ENCODE peak calls at places on chromosomes 5 and 9, in nine cellular contexts. One of them, this sample, is unnamed.

GRCh38 chr9:27019589-27019988 is 14.1 kb upstream of the LRRC19 start:
- DNase-seq in astrocyte: peak; percentile 10
- DNase-seq in GM12878: no peak
- DNase-seq in PC-9: no peak
- DNase-seq in right lobe of liver: no peak
- DNase-seq in body of pancreas: no peak
- DNase-seq in OCI-LY7: no peak
- DNase-seq in WTC11: no peak
- DNase-seq in AG04450: peak; percentile 63
- DNase-seq in this sample: peak; percentile 11

GRCh38 chr9:136965771-136966484 is 11.4 kb upstream of the PTGDS start:
- DNase-seq in GM12878: no peak
- DNase-seq in body of pancreas: no peak
- DNase-seq in right lobe of liver: no peak
- DNase-seq in AG04450: no peak
- DNase-seq in astrocyte: no peak
- DNase-seq in WTC11: no peak
- DNase-seq in OCI-LY7: peak; percentile 24
- DNase-seq in PC-9: no peak
- DNase-seq in this sample: no peak

GRCh38 chr9:15509931-15510788 is 610 bp downstream of the PSIP1 start:
- DNase-seq in astrocyte: no peak
- DNase-seq in WTC11: peak; percentile 68
- DNase-seq in body of pancreas: peak; percentile 24
- DNase-seq in PC-9: peak; percentile 7
- DNase-seq in right lobe of liver: peak; percentile 57
- DNase-seq in OCI-LY7: peak; percentile 78
- DNase-seq in AG04450: no peak
- DNase-seq in GM12878: no peak
- DNase-seq in this sample: peak; percentile 25

GRCh38 chr5:12636209-12636608 is 732.0 kb upstream of the CTNND2 start:
- DNase-seq in astrocyte: no peak
- DNase-seq in PC-9: no peak
- DNase-seq in body of pancreas: no peak
- DNase-seq in GM12878: no peak
- DNase-seq in AG04450: no peak
- DNase-seq in OCI-LY7: no peak
- DNase-seq in right lobe of liver: no peak
- DNase-seq in WTC11: no peak
- DNase-seq in this sample: peak; percentile 50

GRCh38 chr9:104091708-104092107 is 2.4 kb upstream of the SMC2 start:
- DNase-seq in PC-9: no peak
- DNase-seq in right lobe of liver: no peak
- DNase-seq in body of pancreas: peak; percentile 23
- DNase-seq in GM12878: no peak
- DNase-seq in AG04450: peak; percentile 53
- DNase-seq in WTC11: no peak
- DNase-seq in OCI-LY7: peak; percentile 42
- DNase-seq in astrocyte: peak; percentile 16
- DNase-seq in this sample: no peak

GRCh38 chr5:132808448-132808847 is 4.7 kb upstream of the SOWAHA start:
- DNase-seq in GM12878: no peak
- DNase-seq in right lobe of liver: no peak
- DNase-seq in AG04450: no peak
- DNase-seq in PC-9: no peak
- DNase-seq in astrocyte: no peak
- DNase-seq in OCI-LY7: no peak
- DNase-seq in WTC11: no peak
- DNase-seq in body of pancreas: no peak
- DNase-seq in this sample: no peak

GRCh38 chr5:111668713-111669112 is 88.3 kb downstream of the NREP start:
- DNase-seq in WTC11: no peak
- DNase-seq in OCI-LY7: no peak
- DNase-seq in right lobe of liver: no peak
- DNase-seq in PC-9: no peak
- DNase-seq in body of pancreas: no peak
- DNase-seq in GM12878: no peak
- DNase-seq in AG04450: no peak
- DNase-seq in astrocyte: no peak
- DNase-seq in this sample: no peak

GRCh38 chr5:135466178-135467050 is 14.3 kb upstream of the TIFAB start:
- DNase-seq in AG04450: no peak
- DNase-seq in WTC11: peak; percentile 91
- DNase-seq in astrocyte: peak; percentile 21
- DNase-seq in PC-9: peak; percentile 71
- DNase-seq in GM12878: no peak
- DNase-seq in right lobe of liver: peak; percentile 81
- DNase-seq in OCI-LY7: no peak
- DNase-seq in body of pancreas: peak; percentile 70
- DNase-seq in this sample: peak; percentile 78

GRCh38 chr5:133934822-133935793 is 33.3 kb downstream of the C5orf15 start:
- DNase-seq in right lobe of liver: no peak
- DNase-seq in GM12878: no peak
- DNase-seq in AG04450: no peak
- DNase-seq in astrocyte: no peak
- DNase-seq in body of pancreas: no peak
- DNase-seq in PC-9: no peak
- DNase-seq in OCI-LY7: peak; percentile 96
- DNase-seq in WTC11: no peak
- DNase-seq in this sample: no peak

GRCh38 chr9:78029601-78030552 is 1.7 kb downstream of the GNAQ start:
- DNase-seq in body of pancreas: no peak
- DNase-seq in astrocyte: no peak
- DNase-seq in PC-9: peak; percentile 20
- DNase-seq in OCI-LY7: no peak
- DNase-seq in AG04450: no peak
- DNase-seq in WTC11: no peak
- DNase-seq in GM12878: no peak
- DNase-seq in right lobe of liver: no peak
- DNase-seq in this sample: peak; percentile 38

GRCh38 chr5:17096975-17097695 is 120.3 kb upstream of the BASP1 start:
- DNase-seq in AG04450: no peak
- DNase-seq in WTC11: peak; percentile 25
- DNase-seq in right lobe of liver: no peak
- DNase-seq in OCI-LY7: no peak
- DNase-seq in body of pancreas: no peak
- DNase-seq in GM12878: no peak
- DNase-seq in astrocyte: no peak
- DNase-seq in PC-9: no peak
- DNase-seq in this sample: no peak

GRCh38 chr5:149011084-149011483 is 51.8 kb downstream of the SH3TC2 start:
- DNase-seq in astrocyte: no peak
- DNase-seq in PC-9: peak; percentile 92
- DNase-seq in AG04450: no peak
- DNase-seq in WTC11: no peak
- DNase-seq in OCI-LY7: no peak
- DNase-seq in right lobe of liver: no peak
- DNase-seq in body of pancreas: no peak
- DNase-seq in GM12878: no peak
- DNase-seq in this sample: peak; percentile 89

GRCh38 chr5:176738851-176739250 is 71.5 kb upstream of the UNC5A start:
- DNase-seq in body of pancreas: no peak
- DNase-seq in right lobe of liver: no peak
- DNase-seq in astrocyte: no peak
- DNase-seq in GM12878: no peak
- DNase-seq in AG04450: no peak
- DNase-seq in WTC11: no peak
- DNase-seq in OCI-LY7: no peak
- DNase-seq in PC-9: no peak
- DNase-seq in this sample: no peak

GRCh38 chr5:50666261-50667078 is at the start of gene PARP8:
- DNase-seq in GM12878: no peak
- DNase-seq in astrocyte: peak; percentile 14
- DNase-seq in PC-9: peak; percentile 45
- DNase-seq in WTC11: peak; percentile 66
- DNase-seq in body of pancreas: peak; percentile 44
- DNase-seq in AG04450: peak; percentile 11
- DNase-seq in OCI-LY7: peak; percentile 63
- DNase-seq in right lobe of liver: peak; percentile 59
- DNase-seq in this sample: peak; percentile 50

GRCh38 chr5:156037151-156037909 is 289.6 kb upstream of the SGCD start:
- DNase-seq in OCI-LY7: no peak
- DNase-seq in GM12878: no peak
- DNase-seq in body of pancreas: no peak
- DNase-seq in WTC11: no peak
- DNase-seq in PC-9: no peak
- DNase-seq in astrocyte: no peak
- DNase-seq in AG04450: no peak
- DNase-seq in right lobe of liver: no peak
- DNase-seq in this sample: no peak

DNA sequence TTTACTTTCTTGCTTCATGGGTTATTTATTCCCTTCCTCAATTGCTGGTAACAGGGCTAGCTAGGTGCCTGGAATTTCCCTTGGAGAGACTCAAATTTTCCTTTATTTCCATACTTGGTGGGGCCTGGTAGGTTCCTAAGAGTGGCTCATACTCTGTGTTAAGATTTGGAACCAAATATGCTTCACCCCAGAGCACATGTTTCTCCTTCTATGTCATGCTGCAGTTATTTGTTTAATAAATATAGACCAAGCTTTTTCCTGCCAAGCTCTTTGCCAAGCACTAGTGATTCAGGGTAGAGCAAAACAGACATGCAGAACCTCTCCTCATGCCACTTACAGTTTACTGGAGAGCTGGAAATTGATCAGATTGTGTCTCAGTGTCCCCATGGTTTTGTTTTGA is 290.3 kb upstream of the SGCD start:
- DNase-seq in right lobe of liver: no peak
- DNase-seq in OCI-LY7: no peak
- DNase-seq in PC-9: no peak
- DNase-seq in AG04450: no peak
- DNase-seq in GM12878: no peak
- DNase-seq in body of pancreas: no peak
- DNase-seq in WTC11: no peak
- DNase-seq in astrocyte: peak; percentile 35
- DNase-seq in this sample: no peak
- TF ChIP-seq CTCF in right lobe of liver: no peak
- TF ChIP-seq CTCF in OCI-LY7: no peak
- TF ChIP-seq CTCF in PC-9: no peak
- TF ChIP-seq CTCF in AG04450: no peak
- TF ChIP-seq CTCF in GM12878: no peak
- TF ChIP-seq CTCF in body of pancreas: no peak
- TF ChIP-seq CTCF in WTC11: no peak
- TF ChIP-seq CTCF in astrocyte: no peak
- TF ChIP-seq CTCF in this sample: no peak

GRCh38 chr9:35660966-35661413 is 2.9 kb downstream of the CCDC107 start:
- DNase-seq in AG04450: no peak
- DNase-seq in right lobe of liver: no peak
- DNase-seq in PC-9: no peak
- DNase-seq in body of pancreas: peak; percentile 79
- DNase-seq in WTC11: no peak
- DNase-seq in astrocyte: no peak
- DNase-seq in GM12878: no peak
- DNase-seq in OCI-LY7: no peak
- DNase-seq in this sample: peak; percentile 51
- TF ChIP-seq CTCF in AG04450: peak; percentile 58
- TF ChIP-seq CTCF in right lobe of liver: peak; percentile 35
- TF ChIP-seq CTCF in PC-9: peak; percentile 24
- TF ChIP-seq CTCF in body of pancreas: peak; percentile 35
- TF ChIP-seq CTCF in WTC11: no peak
- TF ChIP-seq CTCF in astrocyte: peak; percentile 9
- TF ChIP-seq CTCF in GM12878: peak; percentile 32
- TF ChIP-seq CTCF in OCI-LY7: peak; percentile 61
- TF ChIP-seq CTCF in this sample: peak; percentile 19

GRCh38 chr5:54311178-54311811 is 922 bp upstream of the ARL15 start:
- DNase-seq in astrocyte: peak; percentile 39
- DNase-seq in PC-9: no peak
- DNase-seq in right lobe of liver: no peak
- DNase-seq in AG04450: no peak
- DNase-seq in GM12878: no peak
- DNase-seq in WTC11: no peak
- DNase-seq in body of pancreas: no peak
- DNase-seq in OCI-LY7: peak; percentile 28
- DNase-seq in this sample: peak; percentile 47

GRCh38 chr5:54309751-54310432 is 481 bp downstream of the ARL15 start:
- DNase-seq in GM12878: no peak
- DNase-seq in OCI-LY7: peak; percentile 31
- DNase-seq in AG04450: no peak
- DNase-seq in WTC11: peak; percentile 61
- DNase-seq in PC-9: no peak
- DNase-seq in body of pancreas: peak; percentile 34
- DNase-seq in astrocyte: no peak
- DNase-seq in right lobe of liver: peak; percentile 57
- DNase-seq in this sample: peak; percentile 52

GRCh38 chr5:54312499-54312898 is 2.1 kb upstream of the ARL15 start:
- DNase-seq in body of pancreas: no peak
- DNase-seq in PC-9: no peak
- DNase-seq in GM12878: no peak
- DNase-seq in AG04450: no peak
- DNase-seq in OCI-LY7: no peak
- DNase-seq in astrocyte: no peak
- DNase-seq in right lobe of liver: no peak
- DNase-seq in WTC11: no peak
- DNase-seq in this sample: no peak

GRCh38 chr5:54309237-54309636 is 1.1 kb downstream of the ARL15 start:
- DNase-seq in PC-9: no peak
- DNase-seq in astrocyte: no peak
- DNase-seq in GM12878: no peak
- DNase-seq in right lobe of liver: no peak
- DNase-seq in AG04450: no peak
- DNase-seq in OCI-LY7: peak; percentile 7
- DNase-seq in WTC11: no peak
- DNase-seq in body of pancreas: no peak
- DNase-seq in this sample: peak; percentile 30

DNA sequence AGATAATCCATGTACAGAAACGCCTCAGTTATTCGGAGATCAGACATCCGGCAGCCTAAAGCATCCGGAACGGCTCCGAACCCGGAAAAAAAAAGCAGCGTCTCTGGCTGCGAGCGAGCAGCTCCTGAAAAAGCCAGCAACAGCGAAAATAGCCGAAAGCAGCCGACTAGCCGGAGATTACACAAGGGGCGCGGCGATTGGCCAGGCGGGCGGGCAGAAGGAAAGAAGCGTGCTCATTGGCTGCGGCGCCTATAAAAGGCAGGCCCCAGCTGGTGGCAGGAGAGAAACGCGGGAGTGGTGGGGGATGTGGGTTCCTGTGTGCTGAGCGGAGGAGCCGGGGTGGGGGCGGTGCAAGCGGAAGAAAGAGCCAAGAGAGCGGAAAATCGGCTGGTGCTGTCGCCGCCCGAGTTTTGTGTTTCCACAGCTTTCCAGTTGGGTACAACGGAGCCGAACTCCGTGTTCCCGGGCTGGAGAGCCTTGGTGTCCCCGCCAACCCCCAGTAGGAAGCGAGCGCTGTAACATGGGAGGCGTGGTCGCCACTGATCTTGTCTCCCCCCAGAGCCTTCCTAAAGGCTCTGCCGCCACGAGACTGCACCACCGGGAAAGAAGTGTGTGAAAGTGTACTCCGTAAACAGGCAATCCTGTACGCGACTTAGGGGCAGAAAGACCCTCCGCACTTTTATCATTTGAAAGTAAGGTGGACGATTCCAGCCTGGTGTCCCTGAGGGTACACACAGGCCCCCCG is at the start of gene ARL15:
- DNase-seq in PC-9: peak; percentile 82
- DNase-seq in right lobe of liver: peak; percentile 99
- DNase-seq in GM12878: peak; percentile 87
- DNase-seq in astrocyte: peak; percentile 91
- DNase-seq in body of pancreas: peak; percentile 99
- DNase-seq in OCI-LY7: peak; percentile 97
- DNase-seq in WTC11: peak; percentile 98
- DNase-seq in AG04450: peak; percentile 93
- DNase-seq in this sample: peak; percentile 98
- TF ChIP-seq CTCF in PC-9: peak; percentile 15
- TF ChIP-seq CTCF in right lobe of liver: no peak
- TF ChIP-seq CTCF in GM12878: no peak
- TF ChIP-seq CTCF in astrocyte: no peak
- TF ChIP-seq CTCF in body of pancreas: no peak
- TF ChIP-seq CTCF in OCI-LY7: no peak
- TF ChIP-seq CTCF in WTC11: no peak
- TF ChIP-seq CTCF in AG04450: no peak
- TF ChIP-seq CTCF in this sample: no peak

GRCh38 chr5:43647789-43648188 is 44.8 kb downstream of the NNT start:
- DNase-seq in PC-9: no peak
- DNase-seq in GM12878: no peak
- DNase-seq in right lobe of liver: no peak
- DNase-seq in AG04450: no peak
- DNase-seq in astrocyte: no peak
- DNase-seq in WTC11: no peak
- DNase-seq in OCI-LY7: no peak
- DNase-seq in body of pancreas: no peak
- DNase-seq in this sample: no peak
- TF ChIP-seq CTCF in PC-9: no peak
- TF ChIP-seq CTCF in GM12878: no peak
- TF ChIP-seq CTCF in right lobe of liver: no peak
- TF ChIP-seq CTCF in AG04450: no peak
- TF ChIP-seq CTCF in astrocyte: no peak
- TF ChIP-seq CTCF in WTC11: no peak
- TF ChIP-seq CTCF in OCI-LY7: no peak
- TF ChIP-seq CTCF in body of pancreas: no peak
- TF ChIP-seq CTCF in this sample: no peak